ENCODE peak calls at places on chromosomes 16 and 17, in ten cellular contexts. D is T-cell; O is NCI-H2107; V is GM12892; C is MCF 10A; Y is Ammon's horn; U is activated CD8-positive, alpha-beta memory T cell treated with anti-CD3 and anti-CD28 coated beads for 1 hour; N is endodermal cell; R is mesendoderm; Q is T-helper 1 cell. A is an unnamed sample.
A peak's percentile ranks its signal among the peaks of the same experiment; 100 is the strongest.

GRCh38 chr17:67058036-67058435 is 13.7 kb downstream of the CACNG1 start:
- DNase-seq in D (no peak), O (no peak), V (no peak), C (no peak), Y (no peak), U (no peak), N (no peak), R (no peak), Q (no peak), A (no peak)

GRCh38 chr17:82608816-82609215 is 39.4 kb downstream of the WDR45B start:
- DNase-seq in D (no peak), O (no peak), V (no peak), C (no peak), Y (peak; percentile 41), U (no peak), N (no peak), R (no peak), Q (no peak), A (no peak)

GRCh38 chr16:79366635-79367034 is 233.9 kb downstream of the MAF start:
- DNase-seq in D (no peak), O (no peak), V (no peak), C (no peak), Y (no peak), U (no peak), N (no peak), R (no peak), Q (no peak), A (no peak)

GRCh38 chr17:80007939-80008338 is 27.7 kb downstream of the TBC1D16 start:
- DNase-seq in D (no peak), O (no peak), V (no peak), C (no peak), Y (no peak), U (no peak), N (no peak), R (no peak), Q (no peak), A (no peak)

GRCh38 chr17:18958611-18959010 is 6.6 kb downstream of the SLC5A10 start:
- DNase-seq in D (no peak), O (no peak), V (peak; percentile 2), C (no peak), Y (no peak), U (no peak), N (peak; percentile 49), R (no peak), Q (no peak), A (no peak)

GRCh38 chr17:21042434-21043295 is at the start of gene USP22:
- DNase-seq in D (peak; percentile 19), O (peak; percentile 92), V (peak; percentile 79), C (no peak), Y (peak; percentile 94), U (no peak), N (peak; percentile 100), R (peak; percentile 64), Q (peak; percentile 58), A (no peak)

GRCh38 chr17:49573510-49574282 is 2.0 kb upstream of the NXPH3 start:
- DNase-seq in D (no peak), O (no peak), V (no peak), C (no peak), Y (no peak), U (no peak), N (no peak), R (no peak), Q (no peak), A (no peak)

GRCh38 chr16:57021693-57022092 is 32.3 kb downstream of the NLRC5 start:
- DNase-seq in D (no peak), O (no peak), V (no peak), C (no peak), Y (no peak), U (no peak), N (no peak), R (no peak), Q (no peak), A (no peak)

GRCh38 chr16:55102077-55102476 is 171.4 kb downstream of the IRX5 start:
- DNase-seq in D (no peak), O (no peak), V (no peak), C (no peak), Y (no peak), U (no peak), N (no peak), R (no peak), Q (no peak), A (no peak)

GRCh38 chr17:83148317-83149044 is 69.1 kb downstream of the METRNL start:
- DNase-seq in D (no peak), O (no peak), V (no peak), C (no peak), Y (peak; percentile 0), U (no peak), N (peak; percentile 38), R (no peak), Q (no peak), A (no peak)

GRCh38 chr16:28845173-28846079 is 722 bp downstream of the TUFM start:
- DNase-seq in D (no peak), O (no peak), V (no peak), C (peak; percentile 70), Y (no peak), U (no peak), N (peak; percentile 64), R (peak; percentile 63), Q (peak; percentile 24), A (peak; percentile 35)

GRCh38 chr17:55265434-55266021 is 768 bp downstream of the HLF start:
- DNase-seq in D (no peak), O (no peak), V (no peak), C (no peak), Y (no peak), U (no peak), N (no peak), R (no peak), Q (no peak), A (no peak)

A was measured in COLO829.